ENCODE peak calls at places on chromosomes 12 and 14, in eight cellular contexts. R is adrenal gland, O is colonic mucosa, T is MCF 10A, G is WERI-Rb-1, V is WTC11, H is lower lobe of right lung, C is lung. J is an unnamed sample.

GRCh38 chr12:66139328-66139727 is 8.8 kb upstream of the LLPH start:
- DNase-seq in H (no peak), R (no peak), O (no peak), G (no peak), V (no peak), T (no peak), C (no peak), J (no peak)

GRCh38 chr12:219891-220352 is 6.0 kb upstream of the SLC6A12 start:
- DNase-seq in O (peak), T (peak), C (peak), V (peak), G (peak), H (peak), R (peak), J (peak)

GRCh38 chr12:52508211-52508610 is 12.0 kb downstream of the KRT5 start:
- DNase-seq in G (no peak), O (no peak), C (no peak), T (no peak), V (no peak), R (no peak), H (no peak), J (no peak)

GRCh38 chr12:47773062-47773857 is at the start of gene SLC48A1:
- DNase-seq in T (peak), G (peak), C (peak), V (peak), H (peak), R (peak), O (peak), J (peak)

GRCh38 chr14:51513281-51513680 is 138.4 kb upstream of the FRMD6 start:
- DNase-seq in G (no peak), O (no peak), T (no peak), C (no peak), R (no peak), V (no peak), H (no peak), J (no peak)

GRCh38 chr12:21456291-21456780 is 18.9 kb downstream of the PYROXD1 start:
- DNase-seq in H (no peak), R (no peak), C (no peak), V (no peak), T (peak), O (no peak), G (no peak), J (no peak)

GRCh38 chr12:94941440-94941862 is 62.0 kb downstream of the NDUFA12 start:
- DNase-seq in C (peak), R (peak), O (peak), H (no peak), T (peak), V (no peak), G (no peak), J (peak)

GRCh38 chr14:33839193-33840076 is 111.4 kb downstream of the EGLN3 start:
- DNase-seq in O (peak), V (peak), C (peak), G (peak), H (peak), T (peak), R (peak), J (peak)

GRCh38 chr12:3233813-3234212 is 156.6 kb downstream of the TSPAN9 start:
- DNase-seq in G (no peak), R (no peak), H (no peak), C (no peak), T (no peak), O (peak), V (no peak), J (no peak)

GRCh38 chr14:89621009-89621421 is 204.0 kb upstream of the FOXN3 start:
- DNase-seq in R (no peak), C (no peak), G (no peak), T (no peak), O (no peak), V (no peak), H (no peak), J (no peak)

GRCh38 chr12:29710104-29710503 is 73.6 kb downstream of the TMTC1 start:
- DNase-seq in V (peak), O (no peak), R (peak), G (no peak), H (no peak), C (no peak), T (peak), J (no peak)

GRCh38 chr12:106583578-106584103 is 837 bp downstream of the RFX4 start:
- DNase-seq in T (no peak), H (peak), R (no peak), O (no peak), G (no peak), C (no peak), V (peak), J (no peak)

GRCh38 chr12:100758083-100758482 is 36.5 kb upstream of the ANO4 start:
- DNase-seq in V (no peak), G (peak), T (no peak), H (no peak), C (no peak), R (peak), O (no peak), J (peak)

GRCh38 chr12:26406813-26407212 is 211.4 kb downstream of the SSPN start:
- DNase-seq in G (no peak), O (no peak), C (no peak), R (no peak), V (no peak), T (no peak), H (no peak), J (no peak)

GRCh38 chr12:105433804-105434203 is 103.3 kb downstream of the C12orf75 start:
- DNase-seq in G (no peak), H (no peak), V (no peak), R (no peak), T (peak), O (no peak), C (no peak), J (no peak)

GRCh38 chr12:91163116-91163515 is 19.5 kb downstream of the DCN start:
- DNase-seq in O (no peak), T (no peak), H (no peak), V (no peak), C (no peak), G (no peak), R (no peak), J (no peak)

GRCh38 chr12:3097186-3097804 is 20.1 kb downstream of the TSPAN9 start:
- DNase-seq in H (peak), T (no peak), R (peak), V (no peak), C (peak), O (peak), G (no peak), J (no peak)

GRCh38 chr14:21044106-21044618 is 2.0 kb downstream of the RNASE7 start:
- DNase-seq in H (peak), O (no peak), R (peak), V (no peak), T (no peak), C (no peak), G (peak), J (no peak)

GRCh38 chr12:110102255-110102654 is 21.9 kb upstream of the IFT81 start:
- DNase-seq in G (peak), H (no peak), O (peak), T (peak), R (peak), V (peak), C (no peak), J (peak)

GRCh38 chr14:33794791-33795300 is 156.0 kb downstream of the EGLN3 start:
- DNase-seq in H (no peak), V (no peak), G (no peak), O (no peak), T (no peak), R (no peak), C (no peak), J (no peak)

GRCh38 chr12:54287316-54288157 is 7.0 kb downstream of the HNRNPA1 start:
- DNase-seq in O (no peak), R (no peak), V (no peak), C (no peak), G (no peak), T (no peak), H (no peak), J (no peak)

GRCh38 chr12:54286042-54286931 is 5.8 kb downstream of the HNRNPA1 start:
- DNase-seq in O (no peak), C (no peak), H (no peak), G (no peak), T (peak), V (no peak), R (no peak), J (no peak)

GRCh38 chr12:54280401-54281260 is at the start of gene HNRNPA1:
- DNase-seq in O (peak), V (peak), R (peak), T (peak), C (peak), G (peak), H (peak), J (peak)

GRCh38 chr12:54282949-54283593 is 2.5 kb downstream of the HNRNPA1 start:
- DNase-seq in R (no peak), V (no peak), T (no peak), C (no peak), O (peak), G (no peak), H (no peak), J (no peak)

GRCh38 chr12:54285150-54286041 is 4.9 kb downstream of the HNRNPA1 start:
- DNase-seq in O (no peak), H (no peak), C (no peak), R (no peak), V (no peak), T (no peak), G (no peak), J (no peak)
- TF ChIP-seq CTCF in O (no peak), H (peak), C (no peak), R (no peak), V (no peak), T (peak), G (no peak), J (peak)

GRCh38 chr12:120496353-120497340 is 734 bp downstream of the DYNLL1 start:
- DNase-seq in G (peak), H (peak), T (peak), O (peak), R (peak), V (peak), C (peak), J (peak)
- TF ChIP-seq CTCF in G (no peak), H (no peak), T (no peak), O (no peak), R (no peak), V (no peak), C (no peak), J (no peak)

GRCh38 chr12:15004401-15004800 is 31.6 kb downstream of the PDE6H start:
- DNase-seq in H (no peak), R (no peak), O (no peak), V (no peak), G (no peak), C (no peak), T (no peak), J (no peak)

GRCh38 chr12:15000575-15000974 is 27.7 kb downstream of the PDE6H start:
- DNase-seq in H (no peak), O (no peak), T (no peak), R (no peak), C (no peak), V (no peak), G (no peak), J (no peak)

GRCh38 chr12:14998941-14999340 is 26.1 kb downstream of the PDE6H start:
- DNase-seq in G (no peak), H (no peak), V (no peak), T (no peak), O (no peak), R (no peak), C (no peak), J (no peak)

GRCh38 chr12:14999421-15000047 is 26.7 kb downstream of the PDE6H start:
- DNase-seq in O (no peak), G (no peak), R (peak), H (no peak), V (no peak), C (no peak), T (peak), J (no peak)

DNA sequence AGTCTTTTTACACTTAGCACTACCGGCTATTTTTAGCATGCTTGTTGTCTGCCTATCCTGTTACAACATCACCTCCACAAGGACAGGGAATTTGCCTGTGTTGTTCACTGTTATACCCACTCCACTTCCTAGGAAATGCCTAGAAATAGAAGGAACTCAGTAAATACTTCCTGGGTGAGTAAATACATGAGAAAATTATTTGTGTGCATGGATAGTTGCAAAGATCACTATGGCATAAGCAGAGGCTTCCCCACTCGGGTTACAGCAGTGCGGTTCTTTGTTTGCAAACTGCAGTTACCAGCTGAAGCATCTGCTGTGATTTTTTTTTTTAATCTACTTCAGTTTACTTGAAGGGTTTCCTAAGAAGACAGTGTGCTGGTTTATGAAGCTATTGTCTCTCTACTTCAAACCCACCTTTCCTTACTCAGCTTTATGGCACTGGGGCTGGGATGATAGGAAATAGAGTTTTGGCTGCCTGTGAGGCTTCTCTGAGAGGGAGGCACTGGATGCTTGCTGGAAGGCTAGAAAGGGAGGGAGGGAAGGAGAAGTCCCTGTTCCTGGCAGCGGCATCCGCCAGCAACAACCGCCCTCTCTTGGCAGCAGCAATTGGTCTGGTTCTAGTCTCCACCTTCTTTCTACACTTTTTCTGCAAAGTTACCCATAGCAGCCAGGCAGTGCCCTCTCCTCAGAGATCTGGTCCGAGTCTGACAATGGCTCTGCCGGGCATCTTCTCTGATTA is 29.1 kb downstream of the PDE6H start:
- DNase-seq in C (no peak), O (no peak), H (peak), T (peak), V (peak), G (peak), R (peak), J (no peak)
- TF ChIP-seq CTCF in C (no peak), O (no peak), H (no peak), T (no peak), V (no peak), G (no peak), R (no peak), J (no peak)

DNA sequence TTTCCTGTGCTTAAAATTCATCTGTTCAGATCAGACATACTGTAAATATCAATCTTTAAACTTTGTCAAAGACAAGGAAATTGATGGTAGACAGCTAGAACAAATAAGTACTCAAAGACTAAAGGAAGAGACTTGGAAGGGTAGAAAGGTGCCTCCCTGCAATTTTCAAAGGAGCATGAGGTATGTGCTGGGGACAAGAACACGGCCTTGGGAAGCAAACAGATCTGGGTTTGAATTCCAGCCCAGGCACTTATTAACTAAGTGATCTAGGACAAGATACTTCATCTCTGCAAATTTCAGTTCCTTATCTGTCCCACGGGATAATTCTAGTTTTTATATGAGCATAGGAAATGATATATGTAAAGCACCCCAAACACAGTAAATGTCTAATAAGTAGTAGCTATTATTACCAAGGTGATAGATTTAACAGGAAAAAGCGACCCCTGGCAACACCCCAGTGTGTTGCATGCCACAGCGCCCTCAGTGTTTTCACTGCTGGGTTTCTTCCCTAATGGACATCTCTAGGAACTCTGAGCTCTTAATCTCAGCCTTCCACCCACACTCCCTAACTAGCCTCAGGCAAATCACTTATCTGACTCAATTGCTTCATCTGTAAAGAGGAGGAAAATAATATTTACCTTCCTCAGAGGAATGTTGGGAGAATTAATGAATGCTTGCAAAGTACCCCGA is 44.7 kb upstream of the BMP4 start:
- DNase-seq in H (no peak), R (no peak), T (peak), V (peak), C (no peak), O (no peak), G (no peak), J (peak)
- TF ChIP-seq CTCF in H (no peak), R (no peak), T (no peak), V (no peak), C (no peak), O (no peak), G (peak), J (no peak)

DNA sequence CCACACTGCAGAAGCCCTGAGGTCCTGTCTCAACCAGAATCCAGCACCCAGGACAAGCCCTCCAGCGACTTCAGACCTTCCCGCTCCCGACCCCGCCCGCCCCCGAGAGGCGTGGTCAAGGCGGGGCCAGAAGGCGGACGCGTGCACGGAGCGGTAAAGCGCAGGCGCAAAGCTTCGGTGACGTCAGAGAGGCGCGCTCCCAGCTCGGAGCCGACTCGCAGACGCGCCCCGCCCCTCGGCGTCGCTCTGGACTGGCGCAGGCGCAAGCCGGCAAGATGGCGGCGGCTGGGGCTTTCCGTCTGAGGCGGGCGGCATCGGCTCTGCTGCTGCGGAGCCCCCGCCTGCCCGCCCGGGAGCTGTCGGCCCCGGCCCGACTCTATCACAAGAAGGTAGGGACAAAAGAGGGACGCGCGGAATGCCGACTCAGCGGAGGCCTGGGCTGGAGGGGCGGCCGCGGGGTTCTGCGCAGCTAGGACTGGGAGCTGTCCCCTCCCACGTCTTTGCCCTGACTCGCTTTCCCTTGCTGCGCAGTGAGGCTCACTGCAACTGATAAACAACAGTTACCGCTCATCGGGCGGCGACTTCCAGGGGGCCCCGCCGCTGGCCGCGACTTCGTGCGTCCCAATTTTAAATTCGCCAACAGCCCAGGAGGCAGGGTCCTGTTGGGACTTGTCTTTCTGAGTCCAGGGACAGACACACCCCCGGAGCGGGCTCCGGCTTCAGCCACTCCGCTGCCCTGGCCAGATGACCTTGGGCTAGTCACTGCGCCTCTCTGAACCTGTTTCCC is at the start of gene ISCU:
- DNase-seq in H (peak), T (peak), G (peak), V (peak), O (peak), R (peak), C (peak), J (peak)
- TF ChIP-seq CTCF in H (no peak), T (no peak), G (no peak), V (no peak), O (no peak), R (no peak), C (no peak), J (no peak)

DNA sequence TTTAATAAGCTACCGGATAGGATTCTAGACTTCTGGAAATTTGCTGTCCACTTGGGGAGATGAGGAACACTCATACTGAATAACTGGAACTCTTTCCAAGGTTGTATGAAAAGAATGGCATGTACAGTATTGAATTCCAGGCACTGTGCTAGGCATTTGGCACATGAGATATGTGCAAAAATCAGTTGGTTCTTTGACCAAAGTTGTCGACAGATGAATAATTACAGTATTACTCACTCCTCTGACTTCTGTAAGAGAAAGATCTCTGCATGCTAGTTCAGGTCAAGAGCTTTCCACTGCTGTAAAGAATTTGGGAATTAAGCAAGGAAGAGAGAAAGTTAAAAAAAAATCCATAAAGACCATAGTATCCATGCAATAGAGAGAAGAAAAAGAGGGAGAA is 764.7 kb downstream of the BCL11B start:
- DNase-seq in H (no peak), C (no peak), V (no peak), T (peak), G (no peak), R (no peak), O (no peak), J (no peak)
- TF ChIP-seq CTCF in H (no peak), C (no peak), V (no peak), T (no peak), G (no peak), R (no peak), O (no peak), J (no peak)

GRCh38 chr12:103705927-103706326 is 118.9 kb downstream of the STAB2 start:
- DNase-seq in H (no peak), C (no peak), G (no peak), O (no peak), V (no peak), R (no peak), T (peak), J (no peak)
- TF ChIP-seq CTCF in H (no peak), C (no peak), G (peak), O (peak), V (no peak), R (no peak), T (peak), J (peak)

GRCh38 chr12:31011746-31012567 is 61.7 kb upstream of the DDX11 start:
- DNase-seq in R (no peak), T (no peak), H (peak), O (no peak), G (no peak), V (peak), C (no peak), J (no peak)
- TF ChIP-seq CTCF in R (no peak), T (no peak), H (peak), O (no peak), G (peak), V (no peak), C (no peak), J (no peak)

DNA sequence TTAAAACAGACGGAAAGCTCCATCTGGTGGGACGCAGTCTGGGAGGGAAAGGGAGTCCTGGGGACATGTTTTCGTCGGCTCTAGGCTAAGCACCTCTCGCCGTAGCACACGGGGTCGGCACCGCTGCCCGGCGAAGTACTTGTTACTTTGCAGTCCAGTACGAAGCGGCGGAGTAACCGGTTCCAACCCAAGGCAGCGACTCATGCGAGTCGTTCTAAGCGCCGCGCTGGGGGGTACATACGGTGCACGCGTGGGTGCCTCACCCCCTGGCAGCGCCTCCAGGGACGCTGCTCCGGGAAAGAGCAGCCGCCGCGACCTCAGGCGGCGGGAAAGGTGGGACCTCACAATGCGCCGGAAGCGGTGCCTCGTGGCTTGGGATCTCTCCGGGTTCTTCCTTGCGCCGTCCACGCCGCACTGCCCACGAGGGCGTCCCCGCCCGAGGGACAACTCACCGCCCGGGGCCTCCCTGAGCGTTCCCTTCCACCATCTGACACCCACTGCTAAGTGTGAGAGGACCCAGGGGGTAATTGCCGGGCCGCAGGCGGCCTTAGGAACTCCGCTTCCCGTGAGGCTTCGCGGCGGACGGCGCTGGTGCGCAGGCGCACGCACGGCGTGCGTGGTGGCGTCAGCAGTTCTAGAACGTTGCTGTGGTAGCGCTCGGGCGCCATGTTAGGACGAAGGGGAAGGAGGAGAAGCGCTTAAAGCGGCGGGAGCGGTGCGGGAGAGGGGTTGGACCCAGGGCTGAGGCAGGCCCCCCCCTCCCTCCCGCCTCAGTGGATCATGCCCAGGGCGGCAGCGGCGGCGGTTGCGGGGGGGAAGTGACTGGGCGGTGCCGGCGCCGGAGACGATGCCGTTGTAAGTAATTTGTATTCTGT is at the start of gene PAPOLA:
- DNase-seq in C (peak), O (peak), H (peak), G (peak), R (peak), T (peak), V (peak), J (peak)
- TF ChIP-seq CTCF in C (no peak), O (no peak), H (peak), G (peak), R (no peak), T (no peak), V (no peak), J (no peak)